ENCODE peak calls at places on chromosome 4, in eight cellular contexts. J is KBM-7; U is K562; A is amniotic stem cell; Y is left ventricle myocardium inferior; L is cardiac fibroblast; F is CD4-positive, alpha-beta T cell; B is activated T-cell treated with anti-CD3 and anti-CD28 coated beads for 1 hour. P is an unnamed sample.

GRCh38 chr4:8726344-8726851 is 133.8 kb downstream of the CPZ start:
- DNase-seq in J (no peak), U (no peak), A (no peak), Y (no peak), L (no peak), F (no peak), B (no peak), P (no peak)

GRCh38 chr4:95761441-95761840 is 78.5 kb upstream of the PDHA2 start:
- DNase-seq in J (no peak), U (no peak), A (peak; percentile 54), Y (no peak), L (peak; percentile 80), F (no peak), B (no peak), P (peak; percentile 1)

GRCh38 chr4:139532951-139533350 is 23.1 kb downstream of the SETD7 start:
- DNase-seq in J (no peak), U (no peak), A (no peak), Y (no peak), L (no peak), F (no peak), B (no peak), P (no peak)

GRCh38 chr4:117331817-117332216 is 246.4 kb upstream of the TRAM1L1 start:
- DNase-seq in J (no peak), U (no peak), A (no peak), Y (no peak), L (no peak), F (no peak), B (no peak), P (no peak)

GRCh38 chr4:149885896-149886295 is 70.3 kb upstream of the IQCM start:
- DNase-seq in J (no peak), U (no peak), A (peak; percentile 27), Y (no peak), L (peak; percentile 14), F (no peak), B (no peak), P (no peak)

GRCh38 chr4:165663411-165663810 is 209.6 kb upstream of the TLL1 start:
- DNase-seq in J (no peak), U (no peak), A (no peak), Y (no peak), L (peak; percentile 71), F (no peak), B (no peak), P (no peak)

GRCh38 chr4:177051473-177052060 is 258.1 kb upstream of the NEIL3 start:
- DNase-seq in J (peak; percentile 49), U (peak; percentile 41), A (no peak), Y (no peak), L (peak; percentile 24), F (no peak), B (no peak), P (peak; percentile 4)

GRCh38 chr4:88697588-88698329 is at the start of gene NAP1L5:
- DNase-seq in J (peak; percentile 84), U (peak; percentile 74), A (no peak), Y (peak; percentile 67), L (peak; percentile 84), F (peak; percentile 78), B (peak; percentile 38), P (peak; percentile 39)

GRCh38 chr4:48974979-48975640 is 11.0 kb upstream of the CWH43 start:
- DNase-seq in J (no peak), U (no peak), A (no peak), Y (no peak), L (no peak), F (no peak), B (no peak), P (no peak)

GRCh38 chr4:106583567-106583966 is 215.0 kb upstream of the GIMD1 start:
- DNase-seq in J (no peak), U (no peak), A (peak; percentile 45), Y (no peak), L (peak; percentile 70), F (no peak), B (no peak), P (peak; percentile 74)

GRCh38 chr4:185113340-185113739 is 29.7 kb upstream of the SLC25A4 start:
- DNase-seq in J (no peak), U (peak; percentile 28), A (no peak), Y (no peak), L (peak; percentile 33), F (no peak), B (no peak), P (peak; percentile 13)

GRCh38 chr4:169975837-169976796 is 50.1 kb downstream of the MFAP3L start:
- DNase-seq in J (no peak), U (no peak), A (no peak), Y (no peak), L (no peak), F (no peak), B (no peak), P (no peak)